ENCODE peak calls at places on chromosome 10, in seven cellular contexts. N is CD8-positive, alpha-beta T cell; X is upper lobe of right lung; A is colonic mucosa; B is mesenchymal stem cell; F is Peyer's patch; V is PC-9. S is an unnamed sample.

GRCh38 chr10:119981826-119982225 is 89.3 kb downstream of the SEC23IP start:
- DNase-seq in V (no peak), X (no peak), B (no peak), A (no peak), F (no peak), N (no peak), S (no peak)

GRCh38 chr10:15344256-15344875 is 26.7 kb downstream of the FAM171A1 start:
- DNase-seq in X (no peak), N (no peak), B (no peak), A (no peak), F (no peak), V (no peak), S (no peak)

GRCh38 chr10:31912898-31913847 is 15.5 kb downstream of the ARHGAP12 start:
- DNase-seq in V (peak; percentile 44), X (no peak), A (no peak), B (peak; percentile 41), F (no peak), N (no peak), S (no peak)

GRCh38 chr10:98047009-98047741 is 16.8 kb upstream of the CRTAC1 start:
- DNase-seq in F (no peak), B (no peak), N (no peak), V (no peak), A (no peak), X (no peak), S (no peak)

GRCh38 chr10:70309661-70310060 is 25.9 kb upstream of the NPFFR1 start:
- DNase-seq in F (no peak), A (no peak), V (no peak), X (no peak), N (no peak), B (no peak), S (no peak)

GRCh38 chr10:131947631-131948347 is 33.9 kb downstream of the BNIP3 start:
- DNase-seq in N (no peak), X (peak; percentile 15), V (no peak), F (no peak), B (peak; percentile 81), A (no peak), S (no peak)

GRCh38 chr10:72068901-72069446 is 19.4 kb downstream of the SPOCK2 start:
- DNase-seq in B (no peak), V (no peak), A (no peak), X (no peak), N (no peak), F (no peak), S (no peak)

GRCh38 chr10:79268717-79269116 is 78.6 kb upstream of the PPIF start:
- DNase-seq in X (no peak), V (no peak), B (no peak), N (no peak), A (no peak), F (no peak), S (no peak)

GRCh38 chr10:5014936-5015335 is 11.3 kb upstream of the AKR1C2 start:
- DNase-seq in N (no peak), A (no peak), F (no peak), V (peak; percentile 38), B (peak; percentile 4), X (no peak), S (no peak)

DNA sequence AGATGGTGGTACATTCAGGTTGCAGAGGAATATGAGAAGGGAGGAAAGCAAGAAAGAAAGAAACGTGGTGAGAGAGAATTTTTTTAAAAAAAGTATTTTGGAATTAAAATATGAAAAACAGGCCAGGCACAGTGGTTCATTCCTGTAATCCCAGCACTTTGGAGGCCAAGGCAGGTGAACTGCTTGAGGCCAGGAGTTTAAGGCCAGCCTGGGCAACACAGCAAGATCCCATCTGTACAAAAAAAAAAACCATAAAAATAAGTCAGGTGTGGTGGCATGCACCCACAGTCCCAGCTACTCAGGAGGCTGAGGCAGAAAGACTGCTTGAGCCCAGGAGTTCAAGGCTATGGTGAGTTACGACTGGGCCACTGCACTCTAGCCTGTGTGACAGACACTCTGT is 112.1 kb downstream of the PARD3 start:
- DNase-seq in N (no peak), X (no peak), B (no peak), A (no peak), V (no peak), F (no peak), S (no peak)
- H3K27ac ChIP-seq in N (no peak overlapping the region), X (no peak overlapping the region), B (peak overlapping the region; percentile 69), A (no peak overlapping the region), V (no peak overlapping the region), F (no peak overlapping the region), S (no peak overlapping the region)

GRCh38 chr10:110496553-110497437 is 912 bp upstream of the DUSP5 start:
- DNase-seq in X (no peak), F (no peak), N (no peak), V (no peak), B (no peak), A (no peak), S (no peak)
- H3K27me3 ChIP-seq in X (no peaks in the 10 kb centered on the region), F (no peaks in the 10 kb centered on the region), N (no peaks in the 10 kb centered on the region), V (no peaks in the 10 kb centered on the region), B (no peaks in the 10 kb centered on the region), A (peaks cover 8% of the 10 kb centered on the region), S (no peaks in the 10 kb centered on the region)

DNA sequence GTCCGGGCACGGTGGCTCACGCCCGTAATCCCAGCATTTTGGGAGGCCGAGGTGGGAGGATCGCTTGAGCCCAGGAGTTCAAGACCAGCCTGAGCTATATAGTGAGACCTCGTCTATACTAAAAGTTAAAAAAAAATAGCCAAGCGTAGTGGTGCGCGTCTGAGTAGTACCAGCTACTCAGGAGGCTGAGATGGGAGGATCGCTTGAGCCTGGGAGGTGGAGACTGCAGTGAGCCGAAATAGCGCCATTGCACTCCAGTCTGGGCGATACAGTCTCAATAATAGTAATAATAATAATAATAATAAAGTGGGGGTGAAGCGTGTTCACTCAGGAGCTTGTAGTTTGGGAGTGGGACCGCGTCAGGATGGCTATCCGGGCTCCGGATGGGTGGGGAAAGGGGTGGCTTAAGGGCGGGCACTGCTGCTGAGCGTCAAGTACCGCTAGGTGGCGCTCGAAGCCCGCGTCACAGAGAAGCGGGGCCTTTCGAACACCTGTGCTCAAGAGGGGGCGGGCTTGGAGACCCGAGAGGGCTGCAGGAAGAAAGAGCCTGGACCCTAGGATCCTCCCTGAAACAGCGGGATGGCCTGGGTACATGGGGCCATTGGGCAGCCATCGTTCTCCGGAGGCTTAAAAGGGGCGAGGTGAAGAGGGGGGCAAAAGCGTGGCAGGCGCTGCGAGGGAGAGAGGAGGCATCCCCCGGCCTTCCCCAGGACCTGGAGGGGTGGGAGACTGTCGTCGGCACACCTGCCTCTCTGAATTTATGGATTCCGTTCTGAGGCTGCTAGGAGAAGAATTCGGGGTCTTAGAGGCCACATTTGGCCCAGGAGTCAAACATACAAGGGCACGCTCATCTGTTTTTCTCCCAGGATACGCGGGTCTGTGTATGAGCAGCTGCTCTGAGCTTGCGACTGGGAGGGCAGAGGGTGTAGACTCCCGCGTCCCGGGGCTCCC is 14.5 kb downstream of the LBX1 start:
- DNase-seq in X (peak; percentile 80), F (peak; percentile 59), B (no peak), A (peak; percentile 71), V (no peak), N (peak; percentile 50), S (peak; percentile 38)
- H3K4me3 ChIP-seq in X (no peak overlapping the region), F (no peak overlapping the region), B (no peak overlapping the region), A (no peak overlapping the region), V (peak overlapping the region; percentile 53), N (no peak overlapping the region), S (no peak overlapping the region)

GRCh38 chr10:92822060-92822634 is 26.2 kb upstream of the EXOC6 start:
- DNase-seq in F (no peak), N (no peak), B (peak; percentile 88), X (no peak), A (no peak), V (peak; percentile 81), S (peak; percentile 15)
- H3K27ac ChIP-seq in F (no peak overlapping the region), N (no peak overlapping the region), B (no peak overlapping the region), X (peak overlapping the region; percentile 49), A (no peak overlapping the region), V (peak overlapping the region; percentile 96), S (peak overlapping the region; percentile 56)

GRCh38 chr10:113991091-113991860 is 52.4 kb upstream of the ADRB1 start:
- DNase-seq in V (no peak), F (no peak), X (no peak), B (no peak), A (no peak), N (no peak), S (no peak)
- H3K27me3 ChIP-seq in V (no peaks in the 10 kb centered on the region), F (no peaks in the 10 kb centered on the region), X (no peaks in the 10 kb centered on the region), B (peaks cover 45% of the 10 kb centered on the region), A (no peaks in the 10 kb centered on the region), N (peaks cover 6% of the 10 kb centered on the region), S (no peaks in the 10 kb centered on the region)

GRCh38 chr10:59873924-59874323 is 32.4 kb downstream of the CCDC6 start:
- DNase-seq in N (no peak), V (no peak), X (no peak), F (no peak), A (no peak), B (no peak), S (no peak)
- H3K4me3 ChIP-seq in N (no peak overlapping the region), V (no peak overlapping the region), X (no peak overlapping the region), F (no peak overlapping the region), A (no peak overlapping the region), B (no peak overlapping the region), S (no peak overlapping the region)

GRCh38 chr10:95500097-95500496 is 61.1 kb downstream of the SORBS1 start:
- DNase-seq in F (no peak), B (no peak), N (no peak), X (no peak), V (no peak), A (no peak), S (no peak)

GRCh38 chr10:95502377-95502776 is 58.8 kb downstream of the SORBS1 start:
- DNase-seq in B (no peak), X (no peak), V (no peak), A (no peak), F (no peak), N (no peak), S (no peak)

GRCh38 chr10:95499482-95499989 is 61.6 kb downstream of the SORBS1 start:
- DNase-seq in A (no peak), B (no peak), V (no peak), X (no peak), N (no peak), F (no peak), S (no peak)

GRCh38 chr10:95501203-95502094 is 59.7 kb downstream of the SORBS1 start:
- DNase-seq in X (no peak), B (no peak), F (no peak), N (no peak), V (no peak), A (no peak), S (no peak)

GRCh38 chr10:95500649-95501048 is 60.5 kb downstream of the SORBS1 start:
- DNase-seq in B (no peak), V (no peak), A (no peak), F (no peak), X (no peak), N (no peak), S (no peak)
- H3K27ac ChIP-seq in B (no peak overlapping the region), V (no peak overlapping the region), A (no peak overlapping the region), F (no peak overlapping the region), X (no peak overlapping the region), N (no peak overlapping the region), S (no peak overlapping the region)